ENCODE peak calls at places on chromosomes 1 and 21, in four cellular contexts. H is MM.1S, G is heart right ventricle, N is adrenal gland. J is an unnamed sample. For H3K9me3, the result is how much of the 10 kb centered on the place peaks cover.

GRCh38 chr21:34775793-34776192 is 107.0 kb downstream of the CLIC6 start:
- DNase-seq in H (no peak), G (no peak), N (no peak), J (no peak)

GRCh38 chr1:193703655-193704054 is 517.2 kb upstream of the B3GALT2 start:
- DNase-seq in H (no peak), G (no peak), N (no peak), J (no peak)

GRCh38 chr1:209607795-209608178 is 24.3 kb downstream of the CAMK1G start:
- DNase-seq in H (no peak), G (no peak), N (peak), J (no peak)

GRCh38 chr1:87673748-87674147 is 345.1 kb downstream of the LMO4 start:
- DNase-seq in H (no peak), G (no peak), N (no peak), J (no peak)

GRCh38 chr21:33640697-33641338 is 723 bp downstream of the CRYZL1 start:
- DNase-seq in H (peak), G (no peak), N (no peak), J (no peak)

GRCh38 chr1:199700551-199700950 is 327.0 kb upstream of the NR5A2 start:
- DNase-seq in H (no peak), G (no peak), N (no peak), J (no peak)

GRCh38 chr1:73980324-73981040 is 217.5 kb downstream of the LRRIQ3 start:
- DNase-seq in H (no peak), G (no peak), N (no peak), J (no peak)

GRCh38 chr1:90713741-90714509 is 3.2 kb downstream of the BARHL2 start:
- DNase-seq in H (no peak), G (no peak), N (no peak), J (no peak)

GRCh38 chr1:26168410-26169167 is at the start of gene C1orf232:
- DNase-seq in H (no peak), G (no peak), N (no peak), J (no peak)

GRCh38 chr1:1290238-1290731 is 10.0 kb downstream of the SCNN1D start:
- DNase-seq in H (peak), G (no peak), N (peak), J (peak)

GRCh38 chr1:221605569-221605968 is 136.3 kb downstream of the DUSP10 start:
- DNase-seq in H (no peak), G (no peak), N (no peak), J (no peak)
- H3K9me3 ChIP-seq in H (under half), G (under half), N (under half), J (under half)

DNA sequence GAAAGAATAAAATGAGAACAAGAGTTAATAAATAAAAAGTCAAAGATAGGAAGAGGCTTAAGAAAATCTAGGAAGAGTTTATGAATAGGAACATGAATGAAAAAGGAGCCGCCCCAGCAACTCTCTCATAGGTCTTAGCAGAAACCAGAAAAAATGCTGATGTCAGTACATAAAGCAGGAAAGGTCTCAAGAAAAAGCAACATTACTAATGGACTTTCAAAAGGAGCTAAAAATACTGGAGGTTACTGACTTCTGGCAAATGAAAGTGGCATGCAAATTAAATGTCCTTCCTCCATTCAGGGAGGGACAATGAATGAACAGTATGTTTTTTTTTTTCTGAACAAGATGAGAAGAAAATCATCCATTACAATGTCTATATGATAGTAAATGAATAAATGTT is 387.6 kb downstream of the BRINP2 start:
- DNase-seq in H (peak), G (no peak), N (no peak), J (no peak)
- H3K9me3 ChIP-seq in H (under half), G (under half), N (under half), J (under half)

DNA sequence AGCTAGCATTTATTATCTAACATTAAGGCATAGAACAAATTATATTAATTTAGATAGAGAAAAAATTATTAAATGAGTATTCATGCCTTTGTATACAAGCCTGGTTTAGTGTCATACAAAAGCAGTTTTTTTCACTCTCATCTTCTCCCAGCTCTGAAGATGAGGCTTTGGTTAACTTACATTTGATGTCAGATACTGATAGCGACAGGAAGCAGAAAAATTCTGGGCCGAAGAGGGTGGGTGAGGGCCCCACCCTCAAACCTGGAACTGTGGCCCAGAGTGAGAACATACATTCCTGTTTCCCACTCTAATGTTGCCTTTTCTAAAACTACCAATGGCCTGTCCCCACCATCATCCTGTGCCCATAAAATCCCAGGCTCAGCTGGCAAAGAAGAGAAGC is 15.0 kb downstream of the OR2T1 start:
- DNase-seq in H (no peak), G (no peak), N (no peak), J (no peak)
- H3K9me3 ChIP-seq in H (under half), G (under half), N (under half), J (under half)

GRCh38 chr1:15850450-15851079 is 3.1 kb downstream of the SPEN start:
- DNase-seq in H (no peak), G (no peak), N (no peak), J (no peak)

GRCh38 chr1:15849775-15850449 is 2.4 kb downstream of the SPEN start:
- DNase-seq in H (peak), G (peak), N (peak), J (no peak)

GRCh38 chr1:15848143-15848928 is 829 bp downstream of the SPEN start:
- DNase-seq in H (peak), G (peak), N (peak), J (peak)

GRCh38 chr1:15847893-15848142 is 311 bp downstream of the SPEN start:
- DNase-seq in H (no peak), G (no peak), N (no peak), J (no peak)

GRCh38 chr1:15848929-15849774 is 1.6 kb downstream of the SPEN start:
- DNase-seq in H (peak), G (peak), N (peak), J (peak)
- H3K9me3 ChIP-seq in H (under half), G (under half), N (under half), J (under half)

DNA sequence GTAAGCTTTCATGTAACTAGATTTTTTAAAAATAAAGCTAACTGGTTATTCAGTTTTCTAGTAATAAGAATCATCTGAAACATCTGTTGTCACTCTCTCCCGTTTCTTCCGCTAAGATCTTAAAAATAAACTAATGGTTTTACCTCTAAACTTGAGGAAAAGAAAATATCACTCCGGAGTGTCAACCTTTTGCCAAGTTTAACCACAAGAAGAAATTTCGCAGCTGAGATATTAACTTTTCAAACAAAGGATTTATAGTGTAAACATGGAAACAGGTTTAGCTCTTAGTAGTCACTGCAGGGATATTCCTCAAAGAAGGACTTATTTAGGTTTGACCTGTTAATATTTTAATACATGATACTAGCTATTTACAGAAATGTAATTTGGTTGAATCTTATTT is 954.9 kb downstream of the ADGRL2 start:
- DNase-seq in H (no peak), G (no peak), N (no peak), J (no peak)
- H3K9me3 ChIP-seq in H (under half), G (under half), N (under half), J (under half)

GRCh38 chr1:246978785-246979184 is 29.1 kb downstream of the ZNF695 start:
- DNase-seq in H (no peak), G (no peak), N (no peak), J (no peak)

DNA sequence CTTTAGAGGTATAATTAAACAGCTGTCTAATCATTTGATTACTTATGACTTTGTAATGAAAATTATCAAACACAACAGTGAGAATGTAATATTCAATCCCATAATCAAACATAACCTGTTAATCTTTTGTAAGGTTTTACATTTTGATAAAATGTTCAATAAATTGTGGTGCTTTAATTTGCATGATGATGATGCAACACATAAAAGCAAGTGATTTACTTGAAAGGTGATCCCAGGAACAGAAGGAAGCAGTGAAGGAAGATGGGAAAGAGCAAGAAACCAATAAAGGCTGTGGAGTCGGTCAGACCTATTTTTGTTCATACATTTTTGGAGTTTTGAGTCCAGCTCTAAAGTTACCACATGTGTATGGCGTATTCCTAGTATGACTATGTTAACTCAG is 29.6 kb downstream of the ZNF695 start:
- DNase-seq in H (no peak), G (no peak), N (no peak), J (no peak)
- H3K9me3 ChIP-seq in H (under half), G (under half), N (under half), J (under half)

J was measured in pancreas.